ENCODE peak calls at places on chromosomes 4 and X, in nine cellular contexts. W is pancreas; T is CD8-positive, alpha-beta memory T cell; C is cardiac fibroblast; P is upper lobe of left lung; A is left ventricle myocardium inferior; K is lower lobe of right lung; X is AG10803; I is lung. Z is an unnamed sample.
A peak's percentile ranks its signal among the peaks of the same experiment; 100 is the strongest.

GRCh38 chr4:166493828-166494432 is 620.9 kb downstream of the TLL1 start:
- DNase-seq in A (no peak), K (no peak), P (no peak), W (no peak), I (no peak), X (peak; percentile 1), T (no peak), C (no peak), Z (no peak)

GRCh38 chr4:99608417-99608816 is 33.8 kb downstream of the MTTP start:
- DNase-seq in X (no peak), A (no peak), P (no peak), W (no peak), I (no peak), C (no peak), T (no peak), K (no peak), Z (no peak)

GRCh38 chr4:41799126-41799525 is 50.6 kb upstream of the PHOX2B start:
- DNase-seq in P (no peak), I (no peak), A (no peak), W (no peak), C (no peak), X (no peak), T (no peak), K (no peak), Z (no peak)

GRCh38 chr4:27278615-27279014 is 418.0 kb downstream of the STIM2 start:
- DNase-seq in K (no peak), A (no peak), P (no peak), C (no peak), I (no peak), T (no peak), X (peak; percentile 6), W (no peak), Z (no peak)

GRCh38 chr4:77669911-77670590 is 64.4 kb downstream of the CXCL13 start:
- DNase-seq in W (peak; percentile 86), A (no peak), K (no peak), I (no peak), P (no peak), C (no peak), T (no peak), X (no peak), Z (no peak)

GRCh38 chr4:127370495-127371069 is 262.2 kb upstream of the INTU start:
- DNase-seq in P (peak; percentile 60), A (peak; percentile 23), C (peak; percentile 53), T (no peak), I (peak; percentile 53), X (no peak), W (no peak), K (no peak), Z (no peak)

GRCh38 chr4:187893418-187893817 is 102.2 kb upstream of the ZFP42 start:
- DNase-seq in K (no peak), A (no peak), X (no peak), T (no peak), I (no peak), C (no peak), P (no peak), W (no peak), Z (no peak)

GRCh38 chrX:133702230-133702629 is 283.2 kb downstream of the GPC3 start:
- DNase-seq in I (no peak), A (no peak), P (no peak), X (no peak), K (no peak), W (no peak), T (no peak), C (no peak), Z (no peak)

GRCh38 chr4:113452868-113453620 is 308.5 kb downstream of the CAMK2D start:
- DNase-seq in I (no peak), C (peak; percentile 94), X (peak; percentile 25), W (no peak), K (no peak), T (no peak), P (no peak), A (no peak), Z (no peak)

GRCh38 chr4:83230928-83231327 is 53.7 kb downstream of the COQ2 start:
- DNase-seq in I (no peak), K (no peak), X (no peak), W (no peak), T (no peak), P (no peak), C (no peak), A (no peak), Z (no peak)

GRCh38 chr4:74158561-74159396 is 861 bp downstream of the MTHFD2L start:
- DNase-seq in P (no peak), I (no peak), W (no peak), K (no peak), T (no peak), C (peak; percentile 43), X (peak; percentile 36), A (no peak), Z (no peak)

GRCh38 chr4:185122681-185123345 is 20.3 kb upstream of the SLC25A4 start:
- DNase-seq in X (no peak), W (no peak), A (no peak), I (no peak), K (no peak), C (no peak), P (no peak), T (no peak), Z (no peak)

GRCh38 chrX:154840856-154841255 is 6.4 kb upstream of the SMIM9 start:
- DNase-seq in K (no peak), A (no peak), W (no peak), T (no peak), X (peak; percentile 77), P (no peak), I (no peak), C (peak; percentile 77), Z (peak; percentile 43)

GRCh38 chrX:20231598-20231997 is 35.1 kb downstream of the RPS6KA3 start:
- DNase-seq in A (no peak), K (no peak), W (no peak), T (no peak), X (peak; percentile 39), C (no peak), I (no peak), P (no peak), Z (no peak)

GRCh38 chrX:19110642-19111041 is 11.6 kb downstream of the ADGRG2 start:
- DNase-seq in P (no peak), I (no peak), T (no peak), X (no peak), K (no peak), C (no peak), W (no peak), A (no peak), Z (no peak)

GRCh38 chr4:18935956-18936355 is 914.4 kb upstream of the LCORL start:
- DNase-seq in C (no peak), I (no peak), A (no peak), K (no peak), W (no peak), P (no peak), X (no peak), T (no peak), Z (no peak)

GRCh38 chr4:2755821-2756690 is at the start of gene TNIP2:
- DNase-seq in I (peak; percentile 85), A (peak; percentile 90), W (peak; percentile 81), C (peak; percentile 92), T (peak; percentile 84), K (peak; percentile 92), P (peak; percentile 91), X (peak; percentile 81), Z (peak; percentile 79)

DNA sequence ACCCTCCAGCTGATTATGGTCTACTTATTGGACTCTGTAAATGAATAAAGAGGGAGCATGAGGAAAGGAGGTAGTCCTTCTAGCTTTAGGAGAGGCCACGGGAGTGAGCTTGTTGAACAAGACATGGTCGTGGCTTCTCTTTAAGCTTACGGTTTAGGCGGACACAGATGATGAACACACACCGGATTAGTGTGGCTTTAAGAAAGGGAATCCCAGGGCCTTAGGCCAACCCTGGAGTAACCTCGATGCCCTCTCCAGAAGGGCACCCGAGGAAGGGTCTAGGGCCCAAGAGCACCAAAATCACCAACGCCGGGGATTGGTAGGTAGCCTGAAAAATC is 39.4 kb downstream of the ERVMER34-1 start:
- DNase-seq in I (no peak), W (no peak), C (no peak), X (no peak), A (no peak), T (no peak), K (no peak), P (no peak), Z (no peak)
- H3K4me3 ChIP-seq in I (no peak overlapping the region), W (peak overlapping the region; percentile 63), C (peak overlapping the region; percentile 74), X (peak overlapping the region; percentile 54), A (peak overlapping the region; percentile 98), T (peak overlapping the region; percentile 39), K (peak overlapping the region; percentile 85), P (peak overlapping the region; percentile 74), Z (peak overlapping the region; percentile 85)

DNA sequence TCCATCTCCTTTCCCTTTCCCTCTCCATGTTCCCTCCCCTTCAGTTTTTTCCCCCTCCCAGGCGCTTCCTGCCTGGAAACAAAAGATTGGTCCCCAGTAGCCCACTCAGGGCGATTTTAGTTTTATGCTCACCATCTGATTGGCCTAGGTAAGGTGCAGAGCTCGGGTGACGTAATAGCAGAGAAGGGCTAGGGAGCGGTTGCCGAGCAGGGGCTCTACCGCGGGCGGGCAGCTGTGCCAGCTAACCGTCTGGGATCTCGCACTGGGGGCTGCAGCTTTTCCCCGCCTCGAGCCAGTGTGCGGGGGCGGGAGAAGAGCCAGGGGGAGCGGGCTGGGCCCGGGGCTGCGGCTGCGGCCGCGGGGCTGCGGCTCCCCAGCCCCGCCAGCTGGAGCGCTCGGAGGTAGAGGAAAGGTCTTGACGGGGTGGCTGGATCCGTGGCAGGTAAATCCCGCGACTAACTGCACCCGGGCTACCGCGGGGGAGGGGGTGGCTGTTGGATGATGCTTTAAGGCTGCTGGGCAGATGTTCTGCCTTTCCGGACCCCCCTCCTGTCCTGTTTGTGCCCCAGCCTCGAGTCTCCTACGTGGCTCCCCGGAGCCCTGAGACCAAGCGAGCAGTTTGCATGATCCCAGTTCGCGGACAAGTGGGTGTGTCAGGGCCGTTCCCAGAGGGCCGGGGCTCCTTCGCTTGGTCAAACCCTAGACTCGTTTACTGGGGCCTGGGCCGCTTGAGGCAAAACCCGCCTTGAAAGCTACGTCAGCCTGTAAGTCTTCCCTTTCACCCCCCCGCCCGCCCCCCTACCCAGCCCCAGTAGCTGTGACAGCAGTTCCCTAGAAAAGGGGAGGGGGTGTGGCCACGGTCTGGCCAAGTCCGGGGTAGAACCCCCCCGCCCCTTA is at the start of gene PAK3:
- DNase-seq in P (peak; percentile 44), X (peak; percentile 26), T (peak; percentile 53), A (no peak), C (peak; percentile 57), K (peak; percentile 37), I (no peak), W (peak; percentile 77), Z (peak; percentile 39)
- H3K4me3 ChIP-seq in P (peak within 1 kb of the TSS; percentile 51), X (peak within 1 kb of the TSS; percentile 52), T (peak within 1 kb of the TSS; percentile 55), A (peak within 1 kb of the TSS; percentile 64), C (peak within 1 kb of the TSS; percentile 49), K (peak within 1 kb of the TSS; percentile 50), I (peak within 1 kb of the TSS; percentile 7), W (peak within 1 kb of the TSS; percentile 54), Z (peak within 1 kb of the TSS; percentile 42)

DNA sequence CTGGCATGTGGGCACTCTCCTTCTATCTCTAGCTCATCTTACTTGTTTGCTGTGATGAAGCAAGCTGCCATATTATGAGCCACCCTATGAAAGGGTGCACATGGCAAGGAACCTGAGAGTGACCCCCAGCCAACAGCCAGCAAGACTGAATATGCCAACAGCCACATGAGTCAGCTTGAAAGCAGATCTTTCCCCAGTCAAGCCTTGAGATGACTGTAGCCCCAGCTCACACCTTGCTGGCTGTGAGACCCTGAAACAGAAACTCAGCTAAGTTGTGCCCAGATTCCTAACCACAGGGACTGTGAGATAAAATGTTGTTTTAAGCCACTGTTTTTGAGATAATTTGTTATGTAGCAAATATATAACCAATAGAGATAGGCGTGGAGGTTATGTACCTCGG is 36.2 kb downstream of the KDM5C start:
- DNase-seq in X (no peak), A (no peak), K (no peak), I (no peak), P (no peak), C (no peak), T (no peak), W (no peak), Z (no peak)
- H3K4me3 ChIP-seq in X (no peak overlapping the region), A (no peak overlapping the region), K (no peak overlapping the region), I (no peak overlapping the region), P (no peak overlapping the region), C (no peak overlapping the region), T (no peak overlapping the region), W (no peak overlapping the region), Z (no peak overlapping the region)

GRCh38 chr4:87977521-87978278 is 2.2 kb downstream of the SPP1 start:
- DNase-seq in K (no peak), I (no peak), X (no peak), P (no peak), T (no peak), C (no peak), A (no peak), W (no peak), Z (no peak)
- H3K4me3 ChIP-seq in K (no peak overlapping the region), I (no peak overlapping the region), X (no peak overlapping the region), P (no peak overlapping the region), T (no peak overlapping the region), C (no peak overlapping the region), A (no peak overlapping the region), W (peak overlapping the region; percentile 13), Z (no peak overlapping the region)

Z was measured in CD4-positive, alpha-beta memory T cell.